ENCODE peak calls at places on chromosomes 7 and 10, in ten cellular contexts. J, B, K, R, E, D, P, N, S and L are unnamed samples.

GRCh38 chr7:158530800-158531609 is 56.6 kb downstream of the PTPRN2 start:
- DNase-seq in J (no peak), B (no peak), K (no peak), R (no peak), E (no peak), D (no peak), P (no peak), N (no peak), S (no peak), L (no peak)

GRCh38 chr7:111498608-111499007 is 63.7 kb downstream of the IMMP2L start:
- DNase-seq in J (no peak), B (no peak), K (no peak), R (no peak), E (no peak), D (no peak), P (no peak), N (no peak), S (no peak), L (no peak)

GRCh38 chr7:110544199-110544598 is 546.7 kb upstream of the LRRN3 start:
- DNase-seq in J (no peak), B (peak), K (no peak), R (no peak), E (no peak), D (no peak), P (no peak), N (no peak), S (no peak), L (no peak)

GRCh38 chr7:55550010-55550409 is 22.3 kb downstream of the VOPP1 start:
- DNase-seq in J (no peak), B (no peak), K (no peak), R (no peak), E (no peak), D (no peak), P (no peak), N (no peak), S (no peak), L (no peak)

GRCh38 chr7:36723951-36724664 is at the start of gene AOAH:
- DNase-seq in J (peak), B (no peak), K (no peak), R (no peak), E (no peak), D (no peak), P (no peak), N (no peak), S (peak), L (no peak)

GRCh38 chr7:31192996-31193395 is 140.9 kb downstream of the ADCYAP1R1 start:
- DNase-seq in J (peak), B (peak), K (peak), R (peak), E (peak), D (no peak), P (peak), N (peak), S (no peak), L (peak)

GRCh38 chr7:112112822-112113255 is 93.4 kb downstream of the DOCK4 start:
- DNase-seq in J (no peak), B (peak), K (no peak), R (peak), E (peak), D (peak), P (no peak), N (peak), S (no peak), L (no peak)

GRCh38 chr7:100506356-100506930 is 22.7 kb downstream of the NYAP1 start:
- DNase-seq in J (no peak), B (no peak), K (no peak), R (no peak), E (no peak), D (no peak), P (no peak), N (no peak), S (no peak), L (no peak)

GRCh38 chr7:6705959-6706665 is 635 bp downstream of the ZNF12 start:
- DNase-seq in J (peak), B (peak), K (no peak), R (peak), E (peak), D (no peak), P (peak), N (peak), S (no peak), L (no peak)

GRCh38 chr7:19522486-19522885 is 186.4 kb downstream of the POLR1F start:
- DNase-seq in J (no peak), B (peak), K (no peak), R (peak), E (peak), D (no peak), P (no peak), N (no peak), S (no peak), L (no peak)

GRCh38 chr10:51244739-51245138 is 170.5 kb downstream of the PRKG1 start:
- DNase-seq in J (no peak), B (peak), K (no peak), R (peak), E (peak), D (peak), P (no peak), N (no peak), S (no peak), L (no peak)

GRCh38 chr10:97081621-97082235 is 104.0 kb downstream of the SLIT1 start:
- DNase-seq in J (peak), B (peak), K (no peak), R (peak), E (peak), D (peak), P (peak), N (no peak), S (peak), L (peak)

GRCh38 chr7:2560175-2560695 is 1.5 kb downstream of the IQCE start:
- DNase-seq in J (peak), B (no peak), K (no peak), R (peak), E (no peak), D (no peak), P (no peak), N (no peak), S (no peak), L (no peak)

GRCh38 chr10:129483427-129484010 is 16.5 kb downstream of the MGMT start:
- DNase-seq in J (no peak), B (no peak), K (no peak), R (peak), E (no peak), D (no peak), P (no peak), N (no peak), S (no peak), L (no peak)

DNA sequence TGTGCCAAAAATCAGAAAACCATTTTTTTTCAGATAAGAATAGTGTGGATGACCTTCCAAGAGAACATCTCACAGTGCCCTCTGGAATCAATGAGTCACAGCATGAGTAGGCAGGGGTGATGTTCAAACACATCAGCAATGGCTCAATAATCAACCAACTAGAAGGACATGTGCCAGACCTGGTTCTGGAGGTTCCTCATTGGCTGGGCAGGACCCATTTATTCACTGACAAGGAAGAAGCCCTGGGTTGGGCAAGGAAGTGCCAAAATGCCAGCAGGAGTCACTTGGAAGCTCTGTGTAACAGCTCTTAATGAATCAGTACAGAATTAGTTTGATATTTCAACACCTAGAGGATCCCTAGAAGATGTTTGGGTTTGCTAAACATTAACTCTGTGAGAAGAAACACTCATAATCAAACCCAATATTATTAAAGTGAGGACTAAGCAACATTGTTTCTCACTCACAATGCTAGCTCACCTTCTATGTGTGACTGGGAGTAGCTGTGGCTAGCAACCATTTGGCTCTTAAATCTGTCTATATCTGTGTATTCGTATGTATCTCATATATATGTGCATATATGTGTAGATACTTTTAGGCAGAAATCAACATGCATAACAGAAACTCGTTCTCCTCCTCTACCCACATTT is 72.3 kb upstream of the APBB1IP start:
- DNase-seq in J (no peak), B (no peak), K (no peak), R (peak), E (no peak), D (no peak), P (peak), N (no peak), S (no peak), L (no peak)
- H3K27ac ChIP-seq in J (no peak), B (no peak), K (no peak), R (no peak), E (no peak), D (no peak), P (peak), N (no peak), S (no peak), L (no peak)

DNA sequence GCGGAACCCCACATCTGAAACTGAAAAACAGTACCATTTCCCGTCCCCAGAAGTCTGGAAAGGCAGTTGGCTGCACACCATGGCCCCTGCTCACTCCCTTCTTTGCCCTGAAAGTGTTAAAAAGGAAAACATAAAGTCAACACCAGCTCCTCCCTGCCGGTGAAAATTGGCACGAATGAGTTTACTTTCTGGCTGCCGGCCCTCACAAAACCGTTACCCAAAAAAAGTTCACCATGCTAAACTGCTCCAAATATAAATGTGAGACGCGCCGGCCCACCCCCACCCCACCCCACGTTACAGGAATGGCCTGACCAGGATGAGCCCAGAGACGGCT is 1.2 kb downstream of the DIP2C start:
- DNase-seq in J (no peak), B (no peak), K (no peak), R (peak), E (no peak), D (no peak), P (no peak), N (no peak), S (no peak), L (no peak)
- H3K27ac ChIP-seq in J (no peak), B (peak), K (peak), R (peak), E (peak), D (peak), P (peak), N (peak), S (no peak), L (no peak)

GRCh38 chr7:76300210-76300731 is 2.2 kb upstream of the HSPB1 start:
- DNase-seq in J (no peak), B (peak), K (no peak), R (peak), E (peak), D (no peak), P (no peak), N (no peak), S (no peak), L (no peak)
- H3K27ac ChIP-seq in J (no peak), B (no peak), K (no peak), R (no peak), E (no peak), D (peak), P (peak), N (peak), S (no peak), L (no peak)

GRCh38 chr10:69007260-69007659 is 18.7 kb downstream of the KIFBP start:
- DNase-seq in J (no peak), B (no peak), K (no peak), R (no peak), E (no peak), D (no peak), P (no peak), N (no peak), S (no peak), L (no peak)
- H3K27ac ChIP-seq in J (no peak), B (no peak), K (no peak), R (no peak), E (no peak), D (no peak), P (no peak), N (no peak), S (no peak), L (no peak)